ENCODE peak calls at places on chromosomes 16 and 17, in eight cellular contexts. U, D, I, C, F, E, H and P are unnamed samples.

GRCh38 chr16:25501530-25502255 is 190.1 kb upstream of the HS3ST4 start:
- DNase-seq in F (no peak), E (peak), D (no peak), U (no peak), H (no peak), C (no peak), I (no peak), P (peak)

GRCh38 chr17:47850692-47851573 is at the start of gene SP6:
- DNase-seq in I (peak), H (peak), U (peak), D (peak), C (peak), E (peak), F (peak), P (peak)

GRCh38 chr16:75139498-75139897 is 8.8 kb upstream of the ZFP1 start:
- DNase-seq in I (no peak), E (no peak), D (no peak), C (no peak), F (no peak), H (no peak), U (no peak), P (no peak)

GRCh38 chr17:82858376-82859126 is 18.7 kb upstream of the ZNF750 start:
- DNase-seq in D (no peak), C (no peak), U (no peak), E (no peak), I (peak), F (peak), H (peak), P (no peak)

GRCh38 chr16:85002643-85003042 is 8.7 kb downstream of the ZDHHC7 start:
- DNase-seq in H (no peak), U (no peak), F (no peak), D (no peak), I (no peak), E (peak), C (no peak), P (no peak)

GRCh38 chr17:1905190-1905919 is 75.5 kb downstream of the RPA1 start:
- DNase-seq in H (no peak), I (no peak), E (peak), C (no peak), F (no peak), D (no peak), U (no peak), P (no peak)

GRCh38 chr17:67922503-67922902 is 73.8 kb downstream of the C17orf58 start:
- DNase-seq in H (no peak), D (no peak), I (no peak), E (no peak), C (no peak), U (no peak), F (no peak), P (no peak)

GRCh38 chr17:64658931-64659330 is 3.2 kb downstream of the SMURF2 start:
- DNase-seq in H (no peak), D (no peak), E (no peak), I (no peak), U (no peak), F (peak), C (no peak), P (no peak)

GRCh38 chr16:17050468-17050867 is 420.3 kb downstream of the XYLT1 start:
- DNase-seq in F (no peak), U (no peak), E (no peak), C (no peak), I (no peak), H (no peak), D (no peak), P (no peak)

GRCh38 chr17:39668141-39668924 is at the start of gene PNMT:
- DNase-seq in C (no peak), E (peak), I (peak), F (peak), H (peak), D (peak), U (peak), P (peak)

GRCh38 chr16:9934723-9935508 is 247.3 kb downstream of the GRIN2A start:
- DNase-seq in I (no peak), H (no peak), E (no peak), D (no peak), F (no peak), C (no peak), U (no peak), P (no peak)

GRCh38 chr16:69036399-69037091 is 68.9 kb upstream of the HAS3 start:
- DNase-seq in I (no peak), C (no peak), E (no peak), H (no peak), D (no peak), F (no peak), U (no peak), P (no peak)

GRCh38 chr16:2842340-2843000 is 12.4 kb downstream of the ZG16B start:
- DNase-seq in D (peak), E (peak), H (no peak), C (peak), U (no peak), F (no peak), I (no peak), P (peak)

GRCh38 chr17:17741346-17742023 is 60.2 kb downstream of the RAI1 start:
- DNase-seq in H (peak), F (peak), D (no peak), U (no peak), C (no peak), I (no peak), E (peak), P (no peak)

GRCh38 chr16:19006446-19007315 is 22.9 kb downstream of the TMC7 start:
- DNase-seq in D (no peak), H (no peak), F (no peak), E (no peak), U (no peak), C (no peak), I (no peak), P (no peak)

GRCh38 chr16:51248217-51248616 is 97.1 kb upstream of the SALL1 start:
- DNase-seq in F (no peak), E (no peak), U (no peak), D (no peak), I (no peak), C (no peak), H (no peak), P (no peak)

GRCh38 chr16:2090819-2091721 is 43.3 kb downstream of the TSC2 start:
- DNase-seq in D (no peak), H (peak), U (no peak), E (peak), I (peak), F (no peak), C (peak), P (peak)

GRCh38 chr16:12881771-12882170 is 19.6 kb upstream of the SHISA9 start:
- DNase-seq in I (no peak), U (no peak), C (no peak), E (no peak), D (no peak), H (no peak), F (no peak), P (no peak)

GRCh38 chr17:41518789-41519449 is at the start of gene KRT15:
- DNase-seq in D (no peak), E (no peak), I (no peak), H (no peak), F (peak), C (no peak), U (peak), P (no peak)

GRCh38 chr17:34401165-34401564 is 38.1 kb upstream of the CCL1 start:
- DNase-seq in I (no peak), H (no peak), D (no peak), U (no peak), E (no peak), F (peak), C (no peak), P (no peak)

GRCh38 chr17:40109471-40109824 is 9.1 kb upstream of the NR1D1 start:
- DNase-seq in C (no peak), E (no peak), D (peak), I (no peak), H (no peak), F (no peak), U (peak), P (no peak)

GRCh38 chr16:69123894-69124293 is 8.5 kb downstream of the CHTF8 start:
- DNase-seq in H (peak), F (peak), D (peak), C (no peak), E (peak), U (peak), I (peak), P (peak)

GRCh38 chr16:1964506-1965471 is at the start of gene RPS2:
- DNase-seq in F (peak), U (peak), C (peak), E (peak), I (peak), H (peak), D (peak), P (peak)

GRCh38 chr17:18319604-18320256 is 4.6 kb downstream of the SMCR8 start:
- DNase-seq in F (peak), I (no peak), U (peak), D (peak), H (peak), E (peak), C (no peak), P (peak)

GRCh38 chr17:36469733-36470132 is 16.7 kb upstream of the ZNHIT3 start:
- DNase-seq in E (no peak), F (no peak), D (no peak), H (no peak), C (no peak), U (no peak), I (no peak), P (no peak)

GRCh38 chr17:39209317-39210092 is 9.4 kb downstream of the RPL19 start:
- DNase-seq in D (no peak), U (no peak), H (peak), C (no peak), I (no peak), F (no peak), E (peak), P (peak)

GRCh38 chr17:82440377-82440981 is 10.1 kb downstream of the CYBC1 start:
- DNase-seq in C (no peak), F (no peak), D (no peak), U (no peak), E (no peak), H (no peak), I (no peak), P (peak)

GRCh38 chr16:86637744-86638143 is 59.4 kb downstream of the FOXL1 start:
- DNase-seq in I (no peak), H (no peak), U (no peak), F (no peak), D (no peak), E (no peak), C (no peak), P (no peak)

GRCh38 chr16:19291459-19291858 is 5.9 kb downstream of the CLEC19A start:
- DNase-seq in U (no peak), E (peak), H (peak), C (no peak), D (no peak), F (peak), I (peak), P (peak)

GRCh38 chr16:5615868-5616642 is 518.5 kb upstream of the EEF2KMT start:
- DNase-seq in D (peak), H (peak), U (peak), I (peak), E (peak), F (no peak), C (peak), P (peak)
- H2AFZ ChIP-seq in D (peak), H (no peak), U (peak), I (no peak), E (peak), F (no peak), C (peak), P (no peak)

GRCh38 chr17:76551685-76552084 is 11.8 kb downstream of the PRCD start:
- DNase-seq in I (no peak), D (no peak), H (no peak), E (no peak), C (no peak), F (no peak), U (no peak), P (no peak)
- H2AFZ ChIP-seq in I (no peak), D (no peak), H (no peak), E (no peak), C (no peak), F (no peak), U (no peak), P (no peak)

DNA sequence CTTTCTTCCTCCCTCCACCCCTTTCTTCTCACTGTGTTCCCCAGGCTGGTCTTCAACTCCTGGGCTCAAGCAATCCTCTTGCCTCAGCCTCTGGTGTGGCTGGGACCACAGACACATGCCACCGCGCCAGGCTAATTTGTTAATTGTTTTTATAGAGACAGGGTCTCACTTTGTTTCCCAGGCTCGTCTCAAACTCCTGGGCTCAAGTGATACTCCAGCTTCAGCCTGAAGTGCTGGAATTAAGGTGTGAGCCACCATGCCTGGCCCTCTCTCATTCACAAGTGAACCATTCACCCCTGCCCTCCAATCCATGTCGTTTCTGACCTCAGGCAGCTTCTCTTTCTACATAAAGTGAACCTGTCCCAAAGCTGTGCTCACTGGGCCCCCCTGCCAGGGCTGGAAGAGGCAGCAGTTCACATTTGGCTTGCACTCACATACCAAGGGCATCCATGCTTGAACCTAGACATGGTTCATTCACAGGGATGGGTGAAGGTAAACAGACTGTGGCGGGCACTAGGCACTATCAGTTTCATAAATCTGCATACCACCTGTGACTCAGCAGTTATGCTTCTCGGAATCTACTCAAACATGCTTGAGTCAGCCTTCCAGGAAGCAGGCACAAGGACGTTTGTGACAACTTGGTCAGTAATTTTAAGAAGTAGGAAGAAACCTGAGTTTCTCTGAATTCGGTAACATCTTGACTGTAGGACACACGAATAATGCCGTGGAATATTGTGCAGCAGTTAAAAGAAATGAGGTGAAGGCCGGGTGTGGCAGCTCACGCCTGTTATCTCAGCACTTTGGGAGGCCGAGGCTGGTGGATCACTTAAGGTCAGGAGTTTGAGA is 6.0 kb upstream of the RNF213 start:
- DNase-seq in C (peak), H (peak), U (peak), I (peak), E (no peak), F (peak), D (peak), P (no peak)
- H2AFZ ChIP-seq in C (peak), H (no peak), U (peak), I (no peak), E (no peak), F (peak), D (peak), P (no peak)

GRCh38 chr16:88941051-88941932 is 35.7 kb downstream of the CBFA2T3 start:
- DNase-seq in C (no peak), D (no peak), F (no peak), U (no peak), I (peak), E (peak), H (peak), P (no peak)
- H2AFZ ChIP-seq in C (no peak), D (no peak), F (no peak), U (no peak), I (no peak), E (peak), H (peak), P (no peak)

GRCh38 chr17:56034120-56034757 is 119.0 kb upstream of the ANKFN1 start:
- DNase-seq in D (no peak), F (no peak), C (no peak), U (no peak), E (no peak), H (peak), I (no peak), P (no peak)

DNA sequence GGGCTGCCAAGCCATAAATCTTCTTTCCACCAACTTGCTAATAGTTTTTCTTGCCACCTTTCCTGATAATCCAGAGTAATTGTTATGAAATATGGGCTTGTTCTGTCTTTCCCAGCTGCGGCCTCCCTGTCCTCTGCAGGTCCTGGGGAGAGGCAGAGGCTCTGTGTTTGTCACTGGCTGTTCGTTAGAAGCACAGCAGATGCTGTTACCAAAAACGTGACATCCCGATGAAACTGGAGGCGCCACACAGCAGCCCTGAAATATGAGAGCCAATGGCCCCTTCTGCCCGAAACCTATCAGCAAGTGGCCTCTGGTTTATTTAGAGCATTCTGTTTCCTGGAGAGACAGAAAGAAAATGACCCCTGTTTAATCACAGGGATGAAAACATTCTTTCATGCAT is 115.1 kb upstream of the ANKFN1 start:
- DNase-seq in D (no peak), C (no peak), U (no peak), E (no peak), I (no peak), H (no peak), F (no peak), P (no peak)
- H2AFZ ChIP-seq in D (no peak), C (no peak), U (no peak), E (no peak), I (no peak), H (no peak), F (no peak), P (no peak)

GRCh38 chr16:11274964-11275363 is 1.3 kb downstream of the PRM2 start:
- DNase-seq in D (no peak), C (no peak), I (no peak), F (no peak), E (no peak), U (no peak), H (no peak), P (no peak)
- H2AFZ ChIP-seq in D (no peak), C (no peak), I (no peak), F (no peak), E (no peak), U (no peak), H (no peak), P (no peak)

GRCh38 chr17:5120036-5120435 is 4.2 kb downstream of the USP6 start:
- DNase-seq in E (no peak), F (no peak), D (no peak), U (no peak), C (no peak), I (no peak), H (no peak), P (no peak)
- H2AFZ ChIP-seq in E (no peak), F (no peak), D (no peak), U (no peak), C (no peak), I (no peak), H (no peak), P (no peak)

GRCh38 chr17:70552230-70552981 is 383.1 kb downstream of the KCNJ2 start:
- DNase-seq in I (no peak), C (peak), F (peak), D (peak), E (peak), U (peak), H (peak), P (peak)

GRCh38 chr17:70560471-70560870 is 391.1 kb downstream of the KCNJ2 start:
- DNase-seq in F (no peak), H (no peak), U (no peak), C (no peak), I (no peak), D (no peak), E (no peak), P (no peak)

GRCh38 chr17:70552982-70553334 is 383.6 kb downstream of the KCNJ2 start:
- DNase-seq in F (no peak), E (peak), D (no peak), U (no peak), C (no peak), H (no peak), I (no peak), P (no peak)

GRCh38 chr17:70558821-70559220 is 389.5 kb downstream of the KCNJ2 start:
- DNase-seq in F (no peak), D (no peak), E (no peak), I (no peak), U (no peak), H (no peak), C (no peak), P (no peak)

GRCh38 chr17:70555723-70556122 is 386.4 kb downstream of the KCNJ2 start:
- DNase-seq in E (no peak), F (no peak), U (no peak), H (no peak), C (no peak), D (no peak), I (no peak), P (no peak)
- H2AFZ ChIP-seq in E (no peak), F (no peak), U (no peak), H (no peak), C (no peak), D (no peak), I (no peak), P (no peak)

GRCh38 chr17:6642592-6642991 is 1.7 kb downstream of the TXNDC17 start:
- DNase-seq in I (no peak), U (no peak), E (no peak), H (no peak), C (no peak), F (peak), D (no peak), P (no peak)

GRCh38 chr17:6639651-6640535 is 618 bp downstream of the KIAA0753 start:
- DNase-seq in E (peak), C (no peak), H (peak), I (peak), D (no peak), F (peak), U (peak), P (peak)

GRCh38 chr17:6640536-6641373 is at the start of the genes KIAA0753 and TXNDC17:
- DNase-seq in I (peak), C (peak), F (peak), H (peak), D (peak), U (peak), E (peak), P (peak)

GRCh38 chr17:6643460-6644125 is 2.7 kb downstream of the TXNDC17 start:
- DNase-seq in E (no peak), C (no peak), U (no peak), D (no peak), H (no peak), F (peak), I (no peak), P (no peak)

GRCh38 chr17:6641374-6641818 is 536 bp downstream of the TXNDC17 start:
- DNase-seq in H (peak), E (no peak), D (peak), C (no peak), U (peak), I (peak), F (peak), P (peak)
- H2AFZ ChIP-seq in H (peak), E (peak), D (peak), C (no peak), U (peak), I (peak), F (no peak), P (no peak)